ENCODE peak calls at places on chromosomes 7 and 10, in ten cellular contexts. E, X, P, B, D, A, M, W, T and C are unnamed samples. For H3K4me1, the result is how much of the 10 kb centered on the place peaks cover.

GRCh38 chr10:4352566-4352961 is 473.4 kb upstream of the AKR1E2 start:
- DNase-seq in E (no peak), X (no peak), P (peak), B (peak), D (no peak), A (no peak), M (no peak), W (no peak), T (no peak), C (peak)

GRCh38 chr7:523436-524336 is 4.0 kb upstream of the PDGFA start:
- DNase-seq in E (no peak), X (no peak), P (no peak), B (no peak), D (no peak), A (no peak), M (no peak), W (no peak), T (no peak), C (no peak)

GRCh38 chr7:65216469-65216868 is 157.2 kb upstream of the ZNF92 start:
- DNase-seq in E (peak), X (peak), P (peak), B (no peak), D (peak), A (peak), M (peak), W (peak), T (no peak), C (no peak)

GRCh38 chr7:5752663-5753062 is 28.8 kb downstream of the RNF216 start:
- DNase-seq in E (no peak), X (no peak), P (no peak), B (no peak), D (no peak), A (no peak), M (no peak), W (no peak), T (no peak), C (no peak)

GRCh38 chr7:87959336-87959735 is 25.3 kb downstream of the ADAM22 start:
- DNase-seq in E (no peak), X (no peak), P (no peak), B (no peak), D (no peak), A (no peak), M (no peak), W (no peak), T (no peak), C (no peak)

GRCh38 chr7:92517626-92518025 is 10.7 kb downstream of the PEX1 start:
- DNase-seq in E (no peak), X (no peak), P (no peak), B (no peak), D (no peak), A (no peak), M (no peak), W (no peak), T (no peak), C (no peak)

GRCh38 chr10:22427101-22427500 is 81.8 kb downstream of the SPAG6 start:
- DNase-seq in E (no peak), X (no peak), P (peak), B (no peak), D (no peak), A (no peak), M (no peak), W (no peak), T (no peak), C (no peak)

GRCh38 chr10:112585052-112585451 is 138.0 kb downstream of the VTI1A start:
- DNase-seq in E (no peak), X (no peak), P (peak), B (no peak), D (no peak), A (peak), M (no peak), W (no peak), T (no peak), C (no peak)

GRCh38 chr10:32379314-32379949 is 32.5 kb upstream of the EPC1 start:
- DNase-seq in E (peak), X (no peak), P (peak), B (no peak), D (no peak), A (no peak), M (no peak), W (no peak), T (no peak), C (no peak)

GRCh38 chr10:3848768-3849643 is 64.0 kb upstream of the KLF6 start:
- DNase-seq in E (no peak), X (no peak), P (no peak), B (no peak), D (no peak), A (no peak), M (no peak), W (no peak), T (no peak), C (no peak)

GRCh38 chr7:96927131-96927530 is 78.2 kb upstream of the DLX6 start:
- DNase-seq in E (no peak), X (no peak), P (no peak), B (no peak), D (no peak), A (no peak), M (no peak), W (no peak), T (no peak), C (no peak)

GRCh38 chr10:99369126-99369525 is 40.0 kb downstream of the CNNM1 start:
- DNase-seq in E (no peak), X (no peak), P (no peak), B (no peak), D (no peak), A (no peak), M (no peak), W (no peak), T (no peak), C (no peak)

GRCh38 chr10:33143160-33143728 is 185.2 kb upstream of the ITGB1 start:
- DNase-seq in E (no peak), X (no peak), P (peak), B (no peak), D (no peak), A (no peak), M (no peak), W (no peak), T (no peak), C (no peak)

GRCh38 chr10:33132626-33133025 is 174.6 kb upstream of the ITGB1 start:
- DNase-seq in E (no peak), X (no peak), P (no peak), B (no peak), D (peak), A (no peak), M (peak), W (no peak), T (no peak), C (no peak)

GRCh38 chr7:16670747-16671344 is 24.9 kb downstream of the BZW2 start:
- DNase-seq in E (no peak), X (no peak), P (no peak), B (no peak), D (no peak), A (no peak), M (no peak), W (no peak), T (no peak), C (no peak)

GRCh38 chr7:112550468-112551060 is 69.8 kb downstream of the LSMEM1 start:
- DNase-seq in E (peak), X (no peak), P (peak), B (no peak), D (no peak), A (peak), M (peak), W (no peak), T (no peak), C (no peak)

GRCh38 chr7:47452715-47453092 is 129.2 kb downstream of the TNS3 start:
- DNase-seq in E (no peak), X (no peak), P (no peak), B (no peak), D (no peak), A (peak), M (no peak), W (no peak), T (no peak), C (no peak)

GRCh38 chr7:79461660-79462059 is 8.2 kb upstream of the MAGI2 start:
- DNase-seq in E (no peak), X (no peak), P (peak), B (no peak), D (no peak), A (no peak), M (no peak), W (no peak), T (no peak), C (no peak)

GRCh38 chr7:44145969-44146897 is 5.1 kb upstream of the MYL7 start:
- DNase-seq in E (peak), X (peak), P (peak), B (peak), D (peak), A (peak), M (peak), W (peak), T (peak), C (peak)

GRCh38 chr10:43254199-43254730 is 12.6 kb downstream of the RASGEF1A start:
- DNase-seq in E (peak), X (peak), P (no peak), B (no peak), D (peak), A (peak), M (no peak), W (peak), T (no peak), C (no peak)

GRCh38 chr7:1725199-1725701 is 55.2 kb downstream of the ELFN1 start:
- DNase-seq in E (no peak), X (no peak), P (peak), B (no peak), D (no peak), A (no peak), M (peak), W (no peak), T (no peak), C (peak)

GRCh38 chr7:142809671-142810070 is 38.9 kb downstream of the PRSS2 start:
- DNase-seq in E (no peak), X (no peak), P (no peak), B (no peak), D (no peak), A (no peak), M (no peak), W (peak), T (no peak), C (no peak)

GRCh38 chr10:70418229-70418628 is 14.3 kb downstream of the EIF4EBP2 start:
- DNase-seq in E (no peak), X (no peak), P (peak), B (no peak), D (no peak), A (peak), M (no peak), W (no peak), T (no peak), C (no peak)

GRCh38 chr7:47507514-47507913 is 74.4 kb downstream of the TNS3 start:
- DNase-seq in E (no peak), X (no peak), P (no peak), B (no peak), D (no peak), A (peak), M (no peak), W (no peak), T (no peak), C (no peak)

GRCh38 chr7:11170160-11170559 is 196.5 kb downstream of the PHF14 start:
- DNase-seq in E (no peak), X (no peak), P (no peak), B (no peak), D (no peak), A (no peak), M (no peak), W (no peak), T (no peak), C (no peak)

GRCh38 chr7:156152380-156152779 is 340.1 kb upstream of the SHH start:
- DNase-seq in E (no peak), X (no peak), P (no peak), B (no peak), D (no peak), A (peak), M (no peak), W (no peak), T (no peak), C (no peak)

GRCh38 chr7:155529845-155530244 is 16.5 kb downstream of the CNPY1 start:
- DNase-seq in E (no peak), X (no peak), P (no peak), B (no peak), D (no peak), A (no peak), M (no peak), W (no peak), T (no peak), C (no peak)

GRCh38 chr10:83908506-83908905 is 230.8 kb upstream of the GHITM start:
- DNase-seq in E (no peak), X (no peak), P (no peak), B (no peak), D (no peak), A (no peak), M (no peak), W (no peak), T (no peak), C (no peak)

GRCh38 chr10:71580926-71581325 is 138.7 kb downstream of the C10orf105 start:
- DNase-seq in E (no peak), X (no peak), P (no peak), B (no peak), D (no peak), A (no peak), M (no peak), W (no peak), T (no peak), C (no peak)

GRCh38 chr7:13989944-13990295 is 454 bp upstream of the ETV1 start:
- DNase-seq in E (no peak), X (no peak), P (no peak), B (no peak), D (no peak), A (no peak), M (no peak), W (no peak), T (no peak), C (no peak)

GRCh38 chr7:69609901-69610674 is 11.8 kb downstream of the AUTS2 start:
- DNase-seq in E (peak), X (no peak), P (no peak), B (no peak), D (no peak), A (no peak), M (no peak), W (no peak), T (no peak), C (no peak)

GRCh38 chr10:91190388-91190870 is 30.0 kb upstream of the PCGF5 start:
- DNase-seq in E (no peak), X (no peak), P (peak), B (no peak), D (no peak), A (no peak), M (no peak), W (no peak), T (no peak), C (no peak)

GRCh38 chr10:102633848-102634247 is 10.4 kb upstream of the TRIM8 start:
- DNase-seq in E (no peak), X (no peak), P (no peak), B (no peak), D (no peak), A (no peak), M (no peak), W (no peak), T (no peak), C (no peak)
- H3K4me1 ChIP-seq in E (half or more), X (under half), P (half or more), B (half or more), D (under half), A (under half), M (under half), W (half or more), T (under half), C (half or more)

GRCh38 chr10:79239930-79240713 is 107.1 kb upstream of the PPIF start:
- DNase-seq in E (peak), X (no peak), P (no peak), B (no peak), D (no peak), A (no peak), M (peak), W (no peak), T (no peak), C (no peak)

GRCh38 chr10:79241629-79241989 is 105.7 kb upstream of the PPIF start:
- DNase-seq in E (no peak), X (no peak), P (no peak), B (no peak), D (no peak), A (no peak), M (no peak), W (no peak), T (no peak), C (no peak)

GRCh38 chr10:79238606-79239005 is 108.7 kb upstream of the PPIF start:
- DNase-seq in E (no peak), X (no peak), P (no peak), B (no peak), D (no peak), A (no peak), M (no peak), W (no peak), T (no peak), C (no peak)

GRCh38 chr10:79237801-79238520 is 109.3 kb upstream of the PPIF start:
- DNase-seq in E (peak), X (no peak), P (no peak), B (no peak), D (no peak), A (no peak), M (no peak), W (no peak), T (no peak), C (no peak)

DNA sequence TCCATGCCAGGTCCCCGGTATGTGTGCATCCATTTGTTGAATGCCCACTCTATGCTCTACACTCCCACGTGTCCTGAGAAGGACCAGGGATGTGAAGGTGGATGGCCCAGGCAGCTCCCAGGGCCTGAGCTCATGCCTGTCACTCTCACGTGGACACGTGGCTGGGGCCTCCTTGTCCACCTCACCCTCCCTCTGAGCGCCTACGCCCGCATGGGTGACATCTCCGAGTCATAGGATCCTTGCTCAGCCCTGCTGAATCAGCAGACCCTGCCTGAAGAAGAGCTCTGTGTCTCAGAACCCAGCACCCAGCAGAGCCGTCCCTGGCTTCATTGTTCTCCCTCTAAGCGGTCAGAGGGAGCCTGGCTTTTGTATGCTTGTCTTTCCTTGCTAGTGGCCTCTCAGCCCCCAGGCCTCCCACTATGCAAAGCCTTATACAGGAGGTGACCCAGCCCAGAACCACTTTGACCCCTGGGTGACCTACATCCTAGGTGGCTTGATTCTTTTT is 107.9 kb upstream of the PPIF start:
- DNase-seq in E (peak), X (no peak), P (no peak), B (peak), D (no peak), A (peak), M (no peak), W (no peak), T (no peak), C (peak)
- H3K4me1 ChIP-seq in E (under half), X (under half), P (half or more), B (under half), D (under half), A (under half), M (under half), W (under half), T (under half), C (half or more)

GRCh38 chr7:127666602-127667001 is 14.6 kb downstream of the SND1 start:
- DNase-seq in E (peak), X (no peak), P (no peak), B (no peak), D (no peak), A (no peak), M (no peak), W (no peak), T (no peak), C (no peak)

GRCh38 chr7:127667751-127668530 is 15.9 kb downstream of the SND1 start:
- DNase-seq in E (no peak), X (no peak), P (no peak), B (no peak), D (no peak), A (no peak), M (no peak), W (no peak), T (no peak), C (no peak)

GRCh38 chr7:127665922-127666321 is 13.9 kb downstream of the SND1 start:
- DNase-seq in E (no peak), X (no peak), P (no peak), B (no peak), D (no peak), A (no peak), M (no peak), W (no peak), T (no peak), C (no peak)

GRCh38 chr7:127671341-127671740 is 19.3 kb downstream of the SND1 start:
- DNase-seq in E (no peak), X (no peak), P (no peak), B (no peak), D (no peak), A (no peak), M (no peak), W (no peak), T (no peak), C (no peak)

DNA sequence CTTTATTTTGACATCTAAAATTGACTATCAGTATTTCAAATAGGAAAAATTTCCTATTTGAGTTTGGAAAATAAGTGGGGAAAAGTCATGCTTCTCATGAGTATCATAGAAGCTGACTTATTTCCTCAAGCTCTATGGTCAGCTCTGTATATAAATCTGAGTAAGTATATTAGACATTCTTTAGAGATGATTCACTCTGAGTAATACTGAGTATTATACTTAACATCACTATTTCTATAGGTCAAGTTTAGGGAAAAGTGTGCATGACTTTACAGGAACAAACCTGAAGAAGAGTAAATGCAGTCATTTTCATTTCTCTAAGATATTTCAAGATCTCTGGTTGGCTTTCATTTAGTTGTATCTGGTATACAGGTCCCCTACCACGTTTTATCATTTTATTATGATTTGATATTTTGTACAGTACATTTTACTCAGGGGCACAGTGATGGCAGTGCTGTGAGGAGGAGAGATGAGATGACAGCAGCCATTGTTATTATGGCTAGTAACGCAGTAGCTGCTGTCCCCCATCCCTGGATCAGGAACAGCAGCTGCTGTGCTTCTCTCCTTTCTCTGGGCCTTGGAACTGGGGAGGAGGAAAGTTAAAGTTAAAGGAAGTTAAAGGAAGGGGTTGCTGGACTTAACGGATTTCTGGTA is 15.2 kb downstream of the SND1 start:
- DNase-seq in E (no peak), X (no peak), P (peak), B (no peak), D (no peak), A (no peak), M (no peak), W (no peak), T (no peak), C (no peak)
- H3K4me1 ChIP-seq in E (under half), X (under half), P (under half), B (under half), D (under half), A (under half), M (under half), W (under half), T (under half), C (under half)

GRCh38 chr7:24716480-24717246 is 40.6 kb downstream of the GSDME start:
- DNase-seq in E (no peak), X (no peak), P (no peak), B (no peak), D (no peak), A (no peak), M (no peak), W (peak), T (no peak), C (peak)
- H3K4me1 ChIP-seq in E (under half), X (under half), P (under half), B (under half), D (under half), A (under half), M (under half), W (under half), T (under half), C (under half)

DNA sequence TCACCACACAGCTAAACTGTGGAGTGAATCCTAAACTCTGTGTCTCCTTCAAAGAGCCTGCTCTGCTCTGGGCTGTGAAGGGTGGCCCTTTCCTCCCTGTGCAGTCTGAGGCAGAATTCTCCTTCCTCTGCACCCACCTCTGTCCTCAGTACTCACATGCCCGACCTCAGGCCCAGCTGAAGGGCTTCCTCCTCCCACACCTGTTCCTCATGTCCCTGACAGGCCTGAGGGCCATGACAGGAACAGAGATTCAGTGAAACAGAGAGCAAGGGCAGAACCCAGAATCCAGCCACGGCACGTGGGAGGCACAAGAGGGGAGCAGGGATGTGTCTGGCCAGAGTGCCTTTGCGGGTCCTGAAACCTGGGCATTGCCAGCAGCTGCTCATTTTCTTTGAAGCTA is 13.9 kb downstream of the CREB3L2 start:
- DNase-seq in E (no peak), X (no peak), P (no peak), B (no peak), D (no peak), A (no peak), M (no peak), W (no peak), T (no peak), C (no peak)
- H3K4me1 ChIP-seq in E (under half), X (half or more), P (under half), B (half or more), D (under half), A (half or more), M (under half), W (under half), T (under half), C (under half)

DNA sequence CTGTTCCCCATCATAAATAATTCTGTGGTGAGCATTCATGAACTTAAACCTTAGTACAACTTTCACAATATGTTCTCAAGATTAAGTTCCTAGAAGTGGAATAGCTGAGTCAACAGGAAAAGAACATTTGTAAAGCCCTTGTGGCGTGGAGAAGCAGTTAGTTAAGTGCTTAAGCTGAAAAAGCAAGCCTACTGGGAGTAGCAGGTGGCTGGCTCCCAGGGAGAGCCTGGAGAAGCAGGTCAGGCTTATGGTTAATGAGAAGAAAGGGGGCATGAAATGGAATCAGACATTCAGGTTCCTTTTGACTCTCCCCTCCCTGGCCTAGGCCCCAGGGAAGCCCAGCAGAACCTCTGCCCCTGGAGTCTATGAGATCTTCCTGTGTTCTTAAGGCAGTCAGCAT is 35.3 kb downstream of the VSTM4 start:
- DNase-seq in E (no peak), X (no peak), P (peak), B (no peak), D (no peak), A (no peak), M (no peak), W (no peak), T (peak), C (no peak)
- H3K4me1 ChIP-seq in E (under half), X (under half), P (under half), B (under half), D (under half), A (half or more), M (under half), W (under half), T (under half), C (half or more)